ENCODE peak calls at places on chromosomes 16 and 17, in ten cellular contexts. L is NAMALWA; O is naive thymus-derived CD4-positive, alpha-beta T cell; F is RPMI8226; P is testis; Q is NCI-H460; S is HFFc6; B is NCI-H1694 treated with DMSO at 0.1 percent for 48 hours; H is stimulated activated naive B cell treated with anti-CD40 and anti-IgM and Interleukin-4, amounts not matched to agents 10 μg/mL and 1 μg/mL and 100 μg/mL, for 72 hours; R is NB4. E is an unnamed sample.

GRCh38 chr17:9294661-9295210 is 273.4 kb downstream of the NTN1 start:
- DNase-seq in O (no peak), B (no peak), Q (no peak), L (peak; percentile 2), H (no peak), R (no peak), F (no peak), P (no peak), S (no peak), E (no peak)

GRCh38 chr17:28889996-28890395 is 7.5 kb downstream of the FLOT2 start:
- DNase-seq in B (no peak), Q (no peak), P (no peak), L (no peak), S (no peak), F (no peak), H (no peak), O (no peak), R (peak; percentile 48), E (no peak)

GRCh38 chr17:48544356-48545021 is 420 bp downstream of the HOXB2 start:
- DNase-seq in Q (no peak), F (no peak), P (peak; percentile 29), S (no peak), O (peak; percentile 35), H (no peak), L (no peak), B (no peak), R (no peak), E (no peak)

GRCh38 chr17:44928136-44928535 is 12.8 kb upstream of the GFAP start:
- DNase-seq in L (no peak), F (no peak), P (no peak), O (no peak), B (no peak), H (no peak), Q (no peak), R (no peak), S (no peak), E (no peak)

GRCh38 chr16:84369938-84370627 is 1.7 kb downstream of the ATP2C2 start:
- DNase-seq in L (no peak), R (peak; percentile 40), H (no peak), F (no peak), B (no peak), P (no peak), Q (no peak), O (no peak), S (no peak), E (no peak)

GRCh38 chr17:10172241-10172741 is 26.1 kb downstream of the GAS7 start:
- DNase-seq in P (no peak), F (no peak), O (no peak), H (peak; percentile 31), B (no peak), Q (no peak), S (peak; percentile 51), L (peak; percentile 1), R (peak; percentile 92), E (no peak)

GRCh38 chr16:82176204-82176603 is 6.2 kb upstream of the MPHOSPH6 start:
- DNase-seq in O (no peak), P (no peak), L (no peak), Q (no peak), R (no peak), B (no peak), H (no peak), S (no peak), F (no peak), E (no peak)

GRCh38 chr17:63370696-63371095 is 75.4 kb downstream of the CYB561 start:
- DNase-seq in S (no peak), R (no peak), H (no peak), O (no peak), L (no peak), F (no peak), P (no peak), Q (no peak), B (no peak), E (no peak)

GRCh38 chr17:2690165-2691068 is 21.1 kb downstream of the CLUH start:
- DNase-seq in B (no peak), F (no peak), H (no peak), P (peak; percentile 16), O (no peak), L (no peak), S (no peak), Q (no peak), R (no peak), E (no peak)

GRCh38 chr16:27259710-27260109 is 8.9 kb downstream of the NSMCE1 start:
- DNase-seq in L (no peak), B (no peak), F (no peak), S (no peak), Q (no peak), H (no peak), P (no peak), O (no peak), R (no peak), E (no peak)

GRCh38 chr17:9522074-9522473 is 53.5 kb downstream of the STX8 start:
- DNase-seq in H (no peak), S (peak; percentile 53), R (peak; percentile 42), P (peak; percentile 22), F (peak; percentile 13), L (peak; percentile 14), Q (peak; percentile 48), O (no peak), B (peak; percentile 48), E (no peak)

GRCh38 chr16:84031556-84031955 is 11.0 kb downstream of the SLC38A8 start:
- DNase-seq in Q (no peak), S (no peak), O (no peak), P (no peak), R (no peak), F (no peak), H (no peak), L (no peak), B (no peak), E (no peak)

GRCh38 chr17:76912585-76912984 is 44.4 kb downstream of the MGAT5B start:
- DNase-seq in S (no peak), L (no peak), P (no peak), F (no peak), R (no peak), H (no peak), B (peak; percentile 83), Q (no peak), O (no peak), E (peak; percentile 63)

GRCh38 chr16:72854537-72854936 is 193.4 kb downstream of the ZFHX3 start:
- DNase-seq in Q (no peak), R (no peak), S (no peak), P (no peak), F (no peak), L (no peak), O (no peak), H (no peak), B (no peak), E (no peak)

E was measured in NCI-H2171.